ENCODE peak calls at places on chromosomes 3 and 15, in four cellular contexts. V is aorta; T is CD8-positive, alpha-beta T cell; Q is activated gamma-delta T cell treated with Interleukin-2 at 50 U/mL for 16 hours. C is an unnamed sample.

GRCh38 chr3:99429501-99429900 is 208.9 kb upstream of the COL8A1 start:
- DNase-seq in Q (no peak), T (no peak), V (no peak), C (no peak)

GRCh38 chr3:152291649-152292066 is 22.9 kb downstream of the MBNL1 start:
- DNase-seq in V (no peak), Q (no peak), T (no peak), C (no peak)

GRCh38 chr3:134002326-134002725 is 27.4 kb downstream of the SLCO2A1 start:
- DNase-seq in V (no peak), T (no peak), Q (no peak), C (no peak)

GRCh38 chr3:8875831-8876230 is 87.4 kb downstream of the RAD18 start:
- DNase-seq in Q (no peak), T (no peak), V (no peak), C (no peak)

GRCh38 chr15:38724827-38725226 is 160.2 kb upstream of the RASGRP1 start:
- DNase-seq in T (no peak), V (no peak), Q (no peak), C (no peak)

GRCh38 chr3:64108784-64109317 is 85.6 kb upstream of the PSMD6 start:
- DNase-seq in T (no peak), V (no peak), Q (no peak), C (no peak)

GRCh38 chr3:151199569-151200438 is 3.2 kb downstream of the GPR171 start:
- DNase-seq in T (no peak), Q (no peak), V (no peak), C (no peak)

GRCh38 chr3:183073839-183074615 is 25.3 kb downstream of the MCCC1 start:
- DNase-seq in Q (no peak), V (no peak), T (no peak), C (no peak)

GRCh38 chr3:9404680-9405079 is 7.3 kb downstream of the SETD5 start:
- DNase-seq in Q (peak), T (no peak), V (no peak), C (no peak)

GRCh38 chr3:44529927-44530326 is 25.1 kb upstream of the ZKSCAN7 start:
- DNase-seq in V (no peak), T (no peak), Q (no peak), C (no peak)

GRCh38 chr15:37019479-37020433 is 80.6 kb downstream of the MEIS2 start:
- DNase-seq in Q (no peak), V (no peak), T (no peak), C (no peak)

GRCh38 chr3:31668258-31668657 is 135.5 kb downstream of the STT3B start:
- DNase-seq in Q (no peak), T (no peak), V (no peak), C (no peak)

GRCh38 chr3:168881804-168882203 is 781.7 kb downstream of the MECOM start:
- DNase-seq in T (no peak), Q (no peak), V (no peak), C (no peak)

GRCh38 chr3:195257454-195258448 is 13.2 kb downstream of the XXYLT1 start:
- DNase-seq in V (peak), Q (no peak), T (no peak), C (no peak)

GRCh38 chr3:177658354-177658753 is 461.1 kb upstream of the TBL1XR1 start:
- DNase-seq in V (no peak), T (no peak), Q (no peak), C (no peak)

GRCh38 chr3:72448858-72449257 is 399.4 kb downstream of the SHQ1 start:
- DNase-seq in V (no peak), Q (no peak), T (no peak), C (no peak)

GRCh38 chr3:188158731-188159355 is 4.9 kb downstream of the LPP start:
- DNase-seq in Q (no peak), T (no peak), V (no peak), C (no peak)

GRCh38 chr3:190357468-190357867 is 30.5 kb upstream of the CLDN16 start:
- DNase-seq in T (no peak), Q (no peak), V (no peak), C (no peak)

GRCh38 chr3:96449803-96450202 is 364.6 kb upstream of the EPHA6 start:
- DNase-seq in T (no peak), Q (no peak), V (no peak), C (no peak)

GRCh38 chr3:127755305-127755681 is 67.0 kb downstream of the MGLL start:
- DNase-seq in Q (no peak), V (no peak), T (no peak), C (no peak)

C was measured in Right ventricle myocardium inferior.